ENCODE peak calls at places on chromosomes 6 and 20, in nine cellular contexts. U is cardiac fibroblast; R is endodermal cell; V is breast epithelium; J is brain microvascular endothelial cell; Q is lower lobe of right lung; Z is CD8-positive, alpha-beta T cell; D is AG04450; I is OCI-LY7. H is an unnamed sample.

GRCh38 chr6:142945071-142945445 is at the start of gene HIVEP2:
- DNase-seq in U (peak), R (peak), V (peak), J (peak), Q (peak), Z (peak), D (peak), I (peak), H (peak)

GRCh38 chr6:110738899-110739365 is 76.3 kb downstream of the CDK19 start:
- DNase-seq in U (no peak), R (no peak), V (no peak), J (no peak), Q (no peak), Z (no peak), D (no peak), I (no peak), H (no peak)

GRCh38 chr20:44601801-44602204 is 19.4 kb downstream of the PKIG start:
- DNase-seq in U (peak), R (no peak), V (no peak), J (no peak), Q (no peak), Z (no peak), D (peak), I (no peak), H (no peak)

GRCh38 chr20:34375977-34376430 is 12.9 kb downstream of the ITCH start:
- DNase-seq in U (no peak), R (no peak), V (no peak), J (no peak), Q (no peak), Z (no peak), D (no peak), I (no peak), H (no peak)

GRCh38 chr6:113570176-113570575 is 287.0 kb upstream of the MARCKS start:
- DNase-seq in U (peak), R (no peak), V (no peak), J (no peak), Q (no peak), Z (no peak), D (no peak), I (no peak), H (no peak)

GRCh38 chr6:20331625-20332024 is 70.1 kb upstream of the E2F3 start:
- DNase-seq in U (no peak), R (no peak), V (no peak), J (no peak), Q (no peak), Z (no peak), D (no peak), I (no peak), H (no peak)

GRCh38 chr6:83260577-83260976 is 67.4 kb downstream of the RWDD2A start:
- DNase-seq in U (no peak), R (no peak), V (no peak), J (no peak), Q (no peak), Z (no peak), D (no peak), I (no peak), H (no peak)

GRCh38 chr6:34391023-34391485 is 1.4 kb downstream of the NUDT3 start:
- DNase-seq in U (peak), R (no peak), V (no peak), J (peak), Q (no peak), Z (no peak), D (no peak), I (peak), H (no peak)

GRCh38 chr6:46453221-46453620 is 38.0 kb downstream of the RCAN2 start:
- DNase-seq in U (peak), R (no peak), V (no peak), J (peak), Q (no peak), Z (no peak), D (peak), I (no peak), H (no peak)

GRCh38 chr6:44001318-44001868 is 125.9 kb downstream of the MRPL14 start:
- DNase-seq in U (no peak), R (peak), V (no peak), J (no peak), Q (peak), Z (no peak), D (no peak), I (peak), H (no peak)

GRCh38 chr6:33095681-33096080 is 19.9 kb downstream of the HLA-DPB1 start:
- DNase-seq in U (no peak), R (no peak), V (no peak), J (no peak), Q (no peak), Z (no peak), D (no peak), I (no peak), H (no peak)

GRCh38 chr6:24719125-24719931 is at the start of gene C6orf62:
- DNase-seq in U (no peak), R (peak), V (no peak), J (peak), Q (peak), Z (peak), D (no peak), I (peak), H (peak)

GRCh38 chr6:40954446-40955180 is 84.4 kb downstream of the UNC5CL start:
- DNase-seq in U (no peak), R (no peak), V (no peak), J (no peak), Q (no peak), Z (no peak), D (no peak), I (no peak), H (no peak)

GRCh38 chr6:124066995-124067552 is 263.4 kb downstream of the NKAIN2 start:
- DNase-seq in U (no peak), R (no peak), V (no peak), J (no peak), Q (no peak), Z (no peak), D (no peak), I (no peak), H (no peak)

GRCh38 chr6:161091972-161092701 is 100.6 kb downstream of the MAP3K4 start:
- DNase-seq in U (no peak), R (no peak), V (no peak), J (no peak), Q (no peak), Z (no peak), D (no peak), I (no peak), H (no peak)

GRCh38 chr20:25985597-25985996 is 288.9 kb upstream of the ZNF337 start:
- DNase-seq in U (no peak), R (no peak), V (no peak), J (no peak), Q (no peak), Z (no peak), D (no peak), I (no peak), H (no peak)
- H3K4me3 ChIP-seq in U (no peak), R (no peak), V (no peak), J (no peak), Q (no peak), Z (no peak), D (no peak), I (no peak), H (no peak)

GRCh38 chr6:42821341-42821668 is 39.5 kb downstream of the BICRAL start:
- DNase-seq in U (no peak), R (no peak), V (no peak), J (no peak), Q (no peak), Z (no peak), D (no peak), I (no peak), H (no peak)

GRCh38 chr6:42821846-42822245 is 40.0 kb downstream of the BICRAL start:
- DNase-seq in U (no peak), R (no peak), V (no peak), J (no peak), Q (no peak), Z (no peak), D (no peak), I (no peak), H (no peak)

GRCh38 chr6:42818878-42819277 is 37.0 kb downstream of the BICRAL start:
- DNase-seq in U (no peak), R (no peak), V (no peak), J (no peak), Q (no peak), Z (no peak), D (no peak), I (no peak), H (no peak)

GRCh38 chr6:42820509-42821340 is 38.9 kb downstream of the BICRAL start:
- DNase-seq in U (peak), R (no peak), V (no peak), J (no peak), Q (no peak), Z (no peak), D (no peak), I (no peak), H (no peak)

DNA sequence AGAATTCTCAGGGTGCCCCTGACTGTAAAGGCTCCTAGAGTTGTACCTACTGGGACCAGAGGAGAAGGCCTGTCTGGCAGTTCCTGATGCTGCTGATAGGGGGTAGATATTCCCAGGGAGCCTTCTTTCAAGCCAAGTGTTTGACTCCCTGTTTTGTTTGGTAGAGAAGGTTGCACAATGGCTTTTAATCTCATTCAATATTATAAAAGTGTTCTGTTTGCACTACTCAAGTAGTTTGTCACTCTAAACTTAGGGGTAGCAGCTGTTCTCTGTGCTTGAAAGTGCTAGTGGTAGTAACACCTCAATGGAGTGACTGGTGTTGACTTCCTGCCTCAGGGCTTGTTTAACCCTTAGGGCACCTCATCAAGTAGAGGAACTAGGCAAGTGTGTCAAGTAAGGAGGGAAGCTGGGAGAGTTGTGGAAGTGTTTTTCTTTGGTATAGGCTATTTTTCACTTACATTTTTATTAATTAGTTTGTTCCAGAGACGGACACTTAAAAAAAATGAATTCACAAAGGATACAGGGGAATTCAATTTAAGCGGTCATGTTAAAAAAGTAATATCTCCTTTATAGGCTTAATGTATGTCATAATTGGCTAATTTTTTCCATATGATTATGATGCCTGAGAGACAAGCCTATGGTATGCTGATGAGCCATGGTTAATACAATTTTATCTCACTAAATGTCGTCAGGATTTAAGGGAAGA is 38.1 kb downstream of the BICRAL start:
- DNase-seq in U (peak), R (peak), V (no peak), J (no peak), Q (no peak), Z (no peak), D (no peak), I (peak), H (no peak)
- TF ChIP-seq CTCF in U (peak), R (peak), V (peak), J (peak), Q (peak), Z (no peak), D (peak), I (peak), H (peak)

GRCh38 chr6:26231006-26231587 is 133.9 kb upstream of the BTN3A2 start:
- DNase-seq in U (no peak), R (no peak), V (no peak), J (no peak), Q (no peak), Z (no peak), D (no peak), I (no peak), H (no peak)
- H3K4me3 ChIP-seq in U (no peak), R (no peak), V (no peak), J (no peak), Q (no peak), Z (no peak), D (no peak), I (no peak), H (no peak)

GRCh38 chr6:87029711-87030314 is 65.1 kb downstream of the CGA start:
- DNase-seq in U (peak), R (no peak), V (no peak), J (peak), Q (no peak), Z (no peak), D (peak), I (peak), H (peak)
- TF ChIP-seq CTCF in U (peak), R (peak), V (no peak), J (peak), Q (peak), Z (peak), D (peak), I (peak), H (peak)

H was measured in retinal pigment epithelial cell.